ENCODE peak calls at places on chromosomes 3 and 15, in six cellular contexts. Z is NCI-H1105; X is GM03348; P is SJSA1; N is CD8-positive, alpha-beta T cell; Y is dorsolateral prefrontal cortex. A is an unnamed sample.

GRCh38 chr15:81235781-81236507 is 39.3 kb downstream of the IL16 start:
- DNase-seq in N (no peak), Z (no peak), Y (peak), X (peak), P (peak), A (no peak)

GRCh38 chr3:78794431-78794830 is 973.4 kb downstream of the ROBO1 start:
- DNase-seq in P (no peak), Y (no peak), N (no peak), Z (no peak), X (no peak), A (no peak)

GRCh38 chr15:85044251-85044853 is 62.7 kb downstream of the PDE8A start:
- DNase-seq in N (peak), P (peak), Y (peak), Z (no peak), X (peak), A (peak)

GRCh38 chr3:117523407-117523806 is 813.8 kb downstream of the TUSC7 start:
- DNase-seq in Z (no peak), X (no peak), P (no peak), N (no peak), Y (no peak), A (no peak)

GRCh38 chr15:39230205-39230916 is 350.5 kb upstream of the THBS1 start:
- DNase-seq in Y (no peak), Z (no peak), P (no peak), X (no peak), N (no peak), A (peak)

GRCh38 chr3:64138656-64139375 is 86.5 kb downstream of the PRICKLE2 start:
- DNase-seq in X (no peak), Z (no peak), P (no peak), Y (no peak), N (no peak), A (no peak)

GRCh38 chr3:26652157-26652556 is 29.6 kb downstream of the LRRC3B start:
- DNase-seq in X (no peak), Y (peak), Z (no peak), P (no peak), N (no peak), A (no peak)

GRCh38 chr3:13934813-13935212 is 54.9 kb upstream of the WNT7A start:
- DNase-seq in P (no peak), Z (no peak), Y (no peak), N (no peak), X (no peak), A (no peak)

GRCh38 chr3:49553320-49553689 is 972 bp upstream of the BSN start:
- DNase-seq in Z (no peak), N (no peak), Y (no peak), P (no peak), X (no peak), A (no peak)

GRCh38 chr3:184757010-184757651 is 45.3 kb upstream of the MAGEF1 start:
- DNase-seq in Z (no peak), N (no peak), P (peak), X (peak), Y (peak), A (peak)

GRCh38 chr3:31244929-31245817 is 287.6 kb upstream of the STT3B start:
- DNase-seq in P (no peak), N (no peak), Y (no peak), X (no peak), Z (no peak), A (peak)